ENCODE peak calls at places on chromosomes 6 and 20, in nine cellular contexts. J, Z, H, B, I, C, A, Y and P are unnamed samples.

GRCh38 chr6:153084393-153084792 is 46.7 kb downstream of the RGS17 start:
- DNase-seq in H (peak), I (no peak), J (no peak), Y (no peak), Z (no peak), C (no peak), A (no peak), B (peak), P (peak)

GRCh38 chr20:49586967-49587587 is 19.1 kb upstream of the PTGIS start:
- DNase-seq in Y (no peak), A (no peak), H (no peak), I (no peak), C (no peak), J (no peak), Z (no peak), B (peak), P (peak)

GRCh38 chr6:107460074-107460631 is 789 bp upstream of the PDSS2 start:
- DNase-seq in H (no peak), A (no peak), I (no peak), J (no peak), Y (no peak), B (no peak), Z (no peak), C (no peak), P (no peak)

GRCh38 chr6:45566882-45567281 is 189.1 kb upstream of the SUPT3H start:
- DNase-seq in Y (no peak), H (peak), B (no peak), Z (no peak), C (no peak), A (peak), I (no peak), J (no peak), P (no peak)

GRCh38 chr6:108565893-108566292 is 5.2 kb downstream of the FOXO3 start:
- DNase-seq in Z (no peak), H (peak), A (no peak), I (no peak), J (no peak), C (no peak), Y (no peak), B (peak), P (peak)

GRCh38 chr6:123039431-123039830 is 43.4 kb downstream of the CLVS2 start:
- DNase-seq in C (no peak), A (no peak), I (no peak), Y (no peak), Z (no peak), B (no peak), H (no peak), J (no peak), P (no peak)

GRCh38 chr20:19806806-19807691 is 49.0 kb downstream of the RIN2 start:
- DNase-seq in C (no peak), H (peak), B (peak), Z (peak), J (no peak), Y (no peak), I (no peak), A (no peak), P (no peak)

GRCh38 chr6:75268121-75268987 is 16.2 kb downstream of the TMEM30A start:
- DNase-seq in A (no peak), Z (no peak), B (no peak), I (no peak), C (no peak), H (peak), Y (no peak), J (no peak), P (no peak)